ENCODE peak calls at places on chromosome 2, in ten cellular contexts. X is body of pancreas, Q is cardiac muscle cell, E is sigmoid colon, S is upper lobe of right lung, Z is OCI-LY7, N is SK-N-SH, U is ovary, C is DND-41, F is thoracic aorta. L is an unnamed sample.

GRCh38 chr2:234939576-234939975 is 12.2 kb upstream of the SH3BP4 start:
- DNase-seq in X (no peak), Q (no peak), E (no peak), S (no peak), Z (no peak), N (no peak), U (no peak), C (no peak), F (no peak), L (no peak)

GRCh38 chr2:70685771-70686171 is 82.2 kb downstream of the ADD2 start:
- DNase-seq in X (no peak), Q (no peak), E (peak), S (peak), Z (no peak), N (no peak), U (no peak), C (no peak), F (no peak), L (no peak)

GRCh38 chr2:37713258-37713700 is 41.8 kb upstream of the CDC42EP3 start:
- DNase-seq in X (no peak), Q (no peak), E (no peak), S (no peak), Z (no peak), N (no peak), U (no peak), C (no peak), F (no peak), L (no peak)

GRCh38 chr2:73939419-73939818 is 12.7 kb downstream of the DGUOK start:
- DNase-seq in X (peak), Q (no peak), E (no peak), S (peak), Z (no peak), N (no peak), U (no peak), C (no peak), F (no peak), L (no peak)

GRCh38 chr2:33130544-33130943 is 183.8 kb downstream of the LTBP1 start:
- DNase-seq in X (no peak), Q (no peak), E (no peak), S (no peak), Z (no peak), N (no peak), U (no peak), C (no peak), F (no peak), L (no peak)

GRCh38 chr2:234374671-234375245 is 122.1 kb downstream of the ARL4C start:
- DNase-seq in X (no peak), Q (no peak), E (no peak), S (no peak), Z (no peak), N (no peak), U (no peak), C (no peak), F (no peak), L (no peak)

GRCh38 chr2:219001577-219002394 is 8.6 kb upstream of the CRYBA2 start:
- DNase-seq in X (peak), Q (no peak), E (no peak), S (peak), Z (no peak), N (peak), U (no peak), C (no peak), F (no peak), L (no peak)

GRCh38 chr2:150792780-150793300 is 305.4 kb upstream of the RND3 start:
- DNase-seq in X (no peak), Q (no peak), E (no peak), S (peak), Z (no peak), N (no peak), U (no peak), C (no peak), F (no peak), L (no peak)

GRCh38 chr2:69837533-69837932 is 8.1 kb downstream of the GMCL1 start:
- DNase-seq in X (no peak), Q (no peak), E (no peak), S (no peak), Z (no peak), N (no peak), U (no peak), C (no peak), F (no peak), L (peak)

GRCh38 chr2:34096552-34097171 is 497.6 kb upstream of the FAM98A start:
- DNase-seq in X (peak), Q (peak), E (no peak), S (no peak), Z (peak), N (peak), U (no peak), C (peak), F (no peak), L (peak)

GRCh38 chr2:9594361-9595063 is 36.3 kb downstream of the YWHAQ start:
- DNase-seq in X (peak), Q (no peak), E (peak), S (no peak), Z (no peak), N (no peak), U (no peak), C (no peak), F (peak), L (peak)

GRCh38 chr2:32851777-32852439 is 94.8 kb upstream of the LTBP1 start:
- DNase-seq in X (no peak), Q (no peak), E (no peak), S (no peak), Z (no peak), N (no peak), U (no peak), C (no peak), F (no peak), L (no peak)

GRCh38 chr2:42219160-42219559 is 50.0 kb downstream of the EML4 start:
- DNase-seq in X (no peak), Q (no peak), E (no peak), S (no peak), Z (no peak), N (no peak), U (no peak), C (no peak), F (no peak), L (no peak)

GRCh38 chr2:181973379-181973778 is 12.3 kb upstream of the PPP1R1C start:
- DNase-seq in X (no peak), Q (no peak), E (no peak), S (no peak), Z (no peak), N (no peak), U (no peak), C (no peak), F (no peak), L (no peak)

GRCh38 chr2:229129738-229130371 is 141.2 kb downstream of the PID1 start:
- DNase-seq in X (no peak), Q (peak), E (no peak), S (no peak), Z (no peak), N (peak), U (no peak), C (no peak), F (no peak), L (no peak)

GRCh38 chr2:8679827-8680731 is 1.8 kb upstream of the ID2 start:
- DNase-seq in X (peak), Q (peak), E (peak), S (peak), Z (peak), N (peak), U (no peak), C (no peak), F (no peak), L (peak)

GRCh38 chr2:1855150-1855549 is 110.8 kb upstream of the PXDN start:
- DNase-seq in X (no peak), Q (peak), E (no peak), S (no peak), Z (no peak), N (peak), U (no peak), C (no peak), F (no peak), L (no peak)

GRCh38 chr2:118842687-118843491 is 4.6 kb downstream of the EN1 start:
- DNase-seq in X (no peak), Q (no peak), E (no peak), S (no peak), Z (no peak), N (peak), U (no peak), C (no peak), F (no peak), L (no peak)

GRCh38 chr2:228657807-228658402 is 476.4 kb upstream of the SPHKAP start:
- DNase-seq in X (no peak), Q (peak), E (no peak), S (no peak), Z (peak), N (peak), U (no peak), C (no peak), F (no peak), L (peak)

GRCh38 chr2:21118302-21118920 is 5.4 kb upstream of the TDRD15 start:
- DNase-seq in X (peak), Q (peak), E (no peak), S (no peak), Z (peak), N (peak), U (no peak), C (peak), F (no peak), L (peak)

GRCh38 chr2:195656859-195657633 is at the start of gene SLC39A10:
- DNase-seq in X (peak), Q (peak), E (peak), S (peak), Z (peak), N (peak), U (peak), C (peak), F (peak), L (peak)
- TF ChIP-seq CTCF in X (no peak), Q (no peak), E (no peak), S (peak), Z (peak), N (no peak), U (peak), C (peak), F (no peak), L (no peak)

GRCh38 chr2:127733816-127734537 is 32.7 kb downstream of the SFT2D3 start:
- DNase-seq in X (no peak), Q (peak), E (no peak), S (no peak), Z (no peak), N (no peak), U (no peak), C (no peak), F (no peak), L (no peak)
- H3K4me3 ChIP-seq in X (no peak), Q (no peak), E (peak), S (peak), Z (no peak), N (no peak), U (no peak), C (no peak), F (peak), L (no peak)

GRCh38 chr2:529425-529824 is 147.8 kb downstream of the TMEM18 start:
- DNase-seq in X (no peak), Q (peak), E (no peak), S (no peak), Z (peak), N (peak), U (no peak), C (peak), F (no peak), L (no peak)
- TF ChIP-seq CTCF in X (no peak), Q (no peak), E (no peak), S (peak), Z (peak), N (peak), U (no peak), C (peak), F (no peak), L (peak)

DNA sequence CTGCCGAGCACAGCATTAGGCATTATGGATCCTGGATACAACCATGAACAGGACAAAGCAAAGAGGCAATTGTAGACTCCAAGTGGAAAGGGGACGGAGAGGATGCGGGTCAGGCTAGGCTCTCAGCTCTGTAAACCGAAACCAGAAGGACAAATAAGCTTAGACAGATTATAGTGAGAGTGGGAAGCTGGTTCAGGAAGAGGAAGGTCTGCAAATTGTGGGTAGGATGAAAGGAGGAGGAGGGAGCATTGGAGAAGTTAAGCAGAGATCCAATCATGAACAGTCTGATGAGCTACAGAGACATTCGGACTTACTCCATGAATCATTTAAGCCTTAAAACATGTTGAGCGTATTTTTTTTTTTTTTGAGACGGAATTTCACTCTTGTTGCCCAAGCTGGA is 3.0 kb downstream of the MSH6 start:
- DNase-seq in X (no peak), Q (no peak), E (no peak), S (no peak), Z (no peak), N (no peak), U (no peak), C (no peak), F (no peak), L (no peak)
- H3K4me3 ChIP-seq in X (no peak), Q (no peak), E (no peak), S (no peak), Z (peak), N (no peak), U (no peak), C (peak), F (no peak), L (peak)

GRCh38 chr2:220165401-220165800 is 538.0 kb downstream of the SLC4A3 start:
- DNase-seq in X (peak), Q (no peak), E (no peak), S (no peak), Z (no peak), N (no peak), U (no peak), C (no peak), F (no peak), L (no peak)
- TF ChIP-seq CTCF in X (peak), Q (no peak), E (no peak), S (no peak), Z (no peak), N (no peak), U (no peak), C (no peak), F (no peak), L (no peak)

DNA sequence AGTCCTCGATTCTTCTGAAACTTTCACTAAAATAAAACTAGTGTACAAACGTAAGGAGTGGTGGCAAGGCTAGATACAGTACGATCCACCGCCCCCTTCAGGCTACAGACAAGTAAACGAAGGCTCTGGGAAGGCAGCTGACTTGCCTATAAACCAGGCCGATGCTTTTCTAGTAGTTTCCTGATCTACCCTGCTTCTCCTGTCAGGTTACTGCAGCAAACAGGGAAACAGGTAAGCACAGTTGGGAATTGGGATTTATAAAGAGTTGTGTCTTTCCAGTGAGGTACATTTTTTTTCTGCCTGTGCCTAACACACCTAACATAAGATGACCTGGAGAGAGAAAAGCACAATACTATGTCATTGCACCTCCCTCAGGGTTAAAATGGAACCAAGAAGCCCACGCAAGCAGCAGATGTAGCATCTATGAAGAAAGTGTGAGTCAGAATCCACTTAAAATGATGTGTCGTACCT is 108.6 kb downstream of the UXS1 start:
- DNase-seq in X (peak), Q (peak), E (no peak), S (no peak), Z (peak), N (no peak), U (no peak), C (no peak), F (no peak), L (peak)
- H3K4me3 ChIP-seq in X (no peak), Q (no peak), E (no peak), S (no peak), Z (no peak), N (no peak), U (no peak), C (no peak), F (no peak), L (no peak)

GRCh38 chr2:85215074-85216050 is 82.2 kb downstream of the TCF7L1 start:
- DNase-seq in X (no peak), Q (no peak), E (no peak), S (no peak), Z (peak), N (peak), U (peak), C (no peak), F (no peak), L (peak)
- TF ChIP-seq CTCF in X (no peak), Q (no peak), E (no peak), S (no peak), Z (peak), N (no peak), U (no peak), C (no peak), F (no peak), L (peak)

GRCh38 chr2:201260302-201260800 is at the start of gene CASP8:
- DNase-seq in X (peak), Q (no peak), E (no peak), S (no peak), Z (peak), N (no peak), U (no peak), C (peak), F (no peak), L (peak)

GRCh38 chr2:201261471-201261870 is 1.1 kb downstream of the CASP8 start:
- DNase-seq in X (no peak), Q (no peak), E (no peak), S (no peak), Z (peak), N (no peak), U (no peak), C (peak), F (no peak), L (peak)

GRCh38 chr2:201263774-201264173 is 3.4 kb downstream of the CASP8 start:
- DNase-seq in X (no peak), Q (no peak), E (no peak), S (no peak), Z (no peak), N (no peak), U (no peak), C (no peak), F (no peak), L (peak)

GRCh38 chr2:201262718-201263117 is 2.4 kb downstream of the CASP8 start:
- DNase-seq in X (no peak), Q (no peak), E (no peak), S (no peak), Z (peak), N (no peak), U (no peak), C (no peak), F (no peak), L (no peak)

DNA sequence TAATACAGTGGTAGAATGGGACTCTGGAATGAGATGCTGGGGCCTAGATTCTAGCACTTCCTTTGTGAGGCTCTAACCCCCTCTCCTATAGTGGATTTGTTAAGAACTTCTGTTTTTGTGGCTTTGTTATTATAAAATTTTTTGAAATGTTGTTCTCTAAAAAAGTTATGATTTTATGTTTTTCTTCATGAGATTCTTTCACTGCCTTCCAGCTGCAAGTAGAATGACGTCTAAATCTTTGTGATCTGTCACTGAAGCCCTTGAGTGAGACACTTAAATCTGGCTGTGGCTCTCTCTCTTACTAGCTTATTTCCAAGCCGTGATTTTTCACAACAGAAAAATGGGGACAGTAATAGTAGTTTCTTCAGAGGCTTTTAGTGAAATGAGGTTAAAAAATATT is 1.6 kb downstream of the CASP8 start:
- DNase-seq in X (no peak), Q (no peak), E (no peak), S (no peak), Z (peak), N (no peak), U (no peak), C (no peak), F (no peak), L (no peak)
- H3K4me3 ChIP-seq in X (no peak), Q (no peak), E (no peak), S (peak), Z (peak), N (no peak), U (no peak), C (peak), F (peak), L (no peak)

DNA sequence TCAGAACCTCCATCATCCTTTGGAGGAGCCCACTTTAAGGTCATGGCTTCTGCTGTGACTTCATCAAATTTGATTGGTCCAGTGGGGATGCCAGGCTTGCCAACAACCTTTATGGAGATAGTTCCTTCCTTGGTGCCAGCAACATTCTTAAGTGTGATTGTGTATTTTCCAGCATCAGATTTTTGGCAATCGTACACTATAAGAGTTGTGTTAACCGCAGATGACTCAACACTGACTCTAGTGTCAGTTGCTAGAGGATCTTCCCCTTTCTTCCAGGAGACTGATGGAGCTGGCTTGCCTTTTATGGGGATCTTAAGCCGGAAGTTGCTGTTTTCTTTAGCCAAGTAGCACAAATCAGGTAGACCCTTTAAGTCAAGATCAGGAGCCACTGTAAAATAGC is 98.7 kb downstream of the PLEKHA3 start:
- DNase-seq in X (no peak), Q (no peak), E (no peak), S (no peak), Z (no peak), N (no peak), U (no peak), C (no peak), F (no peak), L (no peak)
- TF ChIP-seq CTCF in X (no peak), Q (no peak), E (no peak), S (no peak), Z (no peak), N (no peak), U (no peak), C (no peak), F (no peak), L (no peak)

DNA sequence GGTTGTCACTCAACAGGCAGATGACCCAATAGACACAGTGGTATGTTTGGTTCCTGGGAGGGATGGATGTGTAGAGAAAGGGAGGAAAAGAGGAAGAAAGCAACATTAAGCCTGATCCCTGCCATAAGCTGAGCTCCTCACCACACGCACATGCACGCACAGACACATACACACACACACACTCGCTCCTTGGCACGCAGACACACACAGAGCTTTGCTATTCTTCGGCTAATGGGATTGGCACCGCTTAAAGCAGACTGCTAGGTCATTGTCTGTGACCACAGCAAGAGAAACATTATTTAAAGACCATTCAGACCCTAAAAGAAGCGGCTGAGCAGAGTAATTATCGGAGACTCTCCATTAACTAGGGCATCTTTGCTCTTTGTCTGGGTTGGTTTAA is 14.3 kb upstream of the PLEKHM3 start:
- DNase-seq in X (no peak), Q (no peak), E (no peak), S (no peak), Z (no peak), N (no peak), U (no peak), C (no peak), F (no peak), L (no peak)
- H3K4me3 ChIP-seq in X (no peak), Q (no peak), E (peak), S (no peak), Z (no peak), N (no peak), U (no peak), C (no peak), F (no peak), L (no peak)